ENCODE peak calls at places on chromosomes 3 and 15, in eight cellular contexts. U is body of pancreas, T is A549, X is left ventricle myocardium inferior, S is gastrocnemius medialis, V is pancreas, I is breast epithelium, Z is SK-N-SH. G is an unnamed sample. For H3K9me3 and H3K4me1, the result is how much of the 10 kb centered on the place peaks cover.

GRCh38 chr3:168877899-168878298 is 782.2 kb upstream of the GOLIM4 start:
- DNase-seq in U (no peak), T (no peak), X (no peak), S (no peak), V (no peak), I (no peak), Z (no peak), G (peak)

GRCh38 chr15:50144342-50145120 is 25.5 kb upstream of the ATP8B4 start:
- DNase-seq in U (no peak), T (no peak), X (no peak), S (no peak), V (no peak), I (no peak), Z (no peak), G (no peak)

GRCh38 chr3:184359610-184360009 is 1.8 kb downstream of the CLCN2 start:
- DNase-seq in U (peak), T (no peak), X (no peak), S (no peak), V (no peak), I (no peak), Z (no peak), G (no peak)

GRCh38 chr3:195591220-195591619 is 7.5 kb upstream of the APOD start:
- DNase-seq in U (peak), T (no peak), X (no peak), S (no peak), V (no peak), I (no peak), Z (no peak), G (no peak)

GRCh38 chr15:77474310-77474986 is 53.8 kb downstream of the HMG20A start:
- DNase-seq in U (no peak), T (no peak), X (no peak), S (no peak), V (no peak), I (no peak), Z (no peak), G (no peak)

GRCh38 chr3:119723022-119723421 is 20.2 kb downstream of the CFAP91 start:
- DNase-seq in U (no peak), T (no peak), X (no peak), S (no peak), V (no peak), I (no peak), Z (no peak), G (no peak)

GRCh38 chr3:24945575-24945974 is 450.9 kb upstream of the THRB start:
- DNase-seq in U (no peak), T (no peak), X (no peak), S (no peak), V (no peak), I (no peak), Z (no peak), G (no peak)

GRCh38 chr3:17634964-17635363 is 107.5 kb downstream of the TBC1D5 start:
- DNase-seq in U (no peak), T (no peak), X (no peak), S (no peak), V (no peak), I (no peak), Z (no peak), G (no peak)

GRCh38 chr3:185532881-185533280 is 19.5 kb downstream of the LIPH start:
- DNase-seq in U (no peak), T (no peak), X (no peak), S (no peak), V (no peak), I (no peak), Z (no peak), G (no peak)

GRCh38 chr3:188946351-188946750 is 225.4 kb upstream of the TPRG1 start:
- DNase-seq in U (no peak), T (no peak), X (no peak), S (no peak), V (no peak), I (no peak), Z (no peak), G (no peak)

GRCh38 chr3:188947401-188947982 is 224.3 kb upstream of the TPRG1 start:
- DNase-seq in U (peak), T (peak), X (peak), S (peak), V (peak), I (peak), Z (peak), G (peak)

GRCh38 chr3:188948658-188949400 is 222.9 kb upstream of the TPRG1 start:
- DNase-seq in U (peak), T (peak), X (no peak), S (peak), V (peak), I (no peak), Z (no peak), G (peak)

GRCh38 chr3:188947983-188948657 is 223.7 kb upstream of the TPRG1 start:
- DNase-seq in U (peak), T (peak), X (peak), S (peak), V (peak), I (peak), Z (peak), G (peak)

DNA sequence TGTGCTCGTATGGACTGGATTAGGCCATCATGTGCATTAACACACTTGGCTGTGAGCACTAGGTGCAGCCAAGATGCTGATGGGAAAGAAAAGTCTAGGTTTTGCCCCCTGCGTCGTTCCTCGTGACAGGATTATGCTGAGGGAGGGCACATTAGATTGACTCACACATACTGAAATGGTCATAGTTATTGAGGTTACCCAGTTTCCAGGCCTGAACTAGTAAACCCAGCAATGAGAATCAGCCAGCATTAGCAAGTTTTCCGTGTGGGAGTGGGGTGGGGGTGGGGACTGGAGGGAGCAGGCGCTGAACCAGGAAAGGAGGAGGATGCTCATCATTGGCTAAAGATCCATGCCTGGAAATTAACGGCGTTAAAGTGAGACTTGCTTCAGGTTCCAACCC is 224.9 kb upstream of the TPRG1 start:
- DNase-seq in U (no peak), T (no peak), X (no peak), S (no peak), V (no peak), I (no peak), Z (no peak), G (no peak)
- H3K4me3 ChIP-seq in U (no peak), T (peak), X (peak), S (peak), V (peak), I (peak), Z (peak), G (no peak)

GRCh38 chr3:46027021-46027705 is at the start of gene XCR1:
- DNase-seq in U (no peak), T (no peak), X (no peak), S (no peak), V (no peak), I (no peak), Z (no peak), G (no peak)

GRCh38 chr3:46025139-46025538 is 2.1 kb downstream of the XCR1 start:
- DNase-seq in U (no peak), T (no peak), X (no peak), S (no peak), V (no peak), I (no peak), Z (no peak), G (no peak)

GRCh38 chr3:46030626-46031025 is 3.3 kb upstream of the XCR1 start:
- DNase-seq in U (no peak), T (no peak), X (no peak), S (no peak), V (no peak), I (no peak), Z (no peak), G (no peak)

GRCh38 chr3:46029953-46030543 is 2.8 kb upstream of the XCR1 start:
- DNase-seq in U (no peak), T (no peak), X (no peak), S (no peak), V (no peak), I (no peak), Z (no peak), G (no peak)

GRCh38 chr3:46027736-46028397 is 584 bp upstream of the XCR1 start:
- DNase-seq in U (no peak), T (no peak), X (no peak), S (no peak), V (no peak), I (no peak), Z (no peak), G (no peak)
- H3K9me3 ChIP-seq in U (under half), T (under half), X (under half), S (under half), V (under half), I (under half), Z (under half), G (under half)

GRCh38 chr15:99454107-99454809 is 111.5 kb upstream of the MEF2A start:
- DNase-seq in U (no peak), T (no peak), X (no peak), S (no peak), V (no peak), I (peak), Z (no peak), G (no peak)
- H3K4me1 ChIP-seq in U (under half), T (under half), X (half or more), S (under half), V (under half), I (under half), Z (under half), G (under half)

DNA sequence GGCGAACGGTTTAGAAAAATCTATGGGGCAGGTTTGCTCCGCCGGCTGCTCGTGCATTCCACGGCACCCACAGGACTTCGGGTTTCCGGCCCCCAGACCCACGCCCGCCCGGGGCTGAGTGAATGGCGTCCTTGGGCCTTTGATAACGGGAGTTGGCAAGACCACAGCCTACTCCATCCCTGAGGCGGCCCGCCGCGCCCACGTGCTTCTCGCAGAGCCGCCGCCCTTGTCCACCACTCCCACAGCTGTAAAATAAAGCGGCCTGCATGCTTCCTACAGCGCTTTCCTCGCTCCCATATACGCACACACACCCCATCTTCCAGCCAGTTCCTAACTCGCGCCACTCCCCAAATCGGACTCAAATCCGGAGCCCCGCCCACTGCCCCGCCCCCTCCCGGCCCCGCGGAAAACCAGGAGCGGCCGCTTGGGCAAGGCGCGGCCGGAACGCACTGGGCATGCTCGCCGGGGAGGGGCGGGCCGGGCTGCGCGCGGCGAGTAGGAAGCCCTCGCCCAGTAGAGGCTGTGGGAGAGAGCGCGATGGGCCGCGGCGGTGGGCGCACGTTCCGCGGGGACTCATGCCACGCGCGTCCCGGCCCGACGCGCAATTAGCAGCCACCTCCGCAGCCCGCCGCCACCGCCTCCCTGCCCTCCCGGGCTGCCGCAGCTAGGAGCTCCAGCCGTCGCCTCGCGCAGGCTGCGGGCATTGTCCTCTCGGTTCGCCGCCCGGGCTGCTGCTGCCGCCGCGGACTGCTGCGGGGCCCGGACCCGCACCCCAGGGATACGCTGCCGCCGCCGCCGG is at the start of gene RAP2B:
- DNase-seq in U (peak), T (peak), X (peak), S (peak), V (peak), I (peak), Z (peak), G (peak)
- H3K4me3 ChIP-seq in U (peak), T (peak), X (peak), S (peak), V (peak), I (peak), Z (peak), G (peak)